ENCODE peak calls at places on chromosomes 2 and 18, in nine cellular contexts. J is cardiac muscle cell; U is vagina; O is hepatocyte; M is BE2C; H is heart left ventricle; G is small intestine; Z is CD8-positive, alpha-beta T cell; T is GM12878. R is an unnamed sample. For H3K9me3, the result is how much of the 10 kb centered on the place peaks cover.

GRCh38 chr18:48887294-48887904 is 63.4 kb downstream of the SMAD7 start:
- DNase-seq in O (no peak), H (no peak), Z (no peak), T (no peak), J (no peak), U (no peak), G (no peak), M (no peak), R (no peak)

GRCh38 chr18:50117876-50118275 is 77.1 kb downstream of the MYO5B start:
- DNase-seq in G (peak), Z (no peak), H (no peak), O (no peak), U (no peak), J (no peak), T (no peak), M (no peak), R (no peak)

GRCh38 chr18:21047116-21047515 is 64.5 kb downstream of the ROCK1 start:
- DNase-seq in U (no peak), O (no peak), G (no peak), J (no peak), H (no peak), Z (no peak), T (no peak), M (no peak), R (no peak)

GRCh38 chr2:156215656-156216055 is 116.9 kb downstream of the NR4A2 start:
- DNase-seq in Z (no peak), U (no peak), M (no peak), H (no peak), O (no peak), G (no peak), J (no peak), T (no peak), R (no peak)

GRCh38 chr18:69936191-69936558 is 11.5 kb downstream of the CD226 start:
- DNase-seq in G (peak), M (no peak), H (no peak), U (no peak), O (no peak), T (no peak), J (no peak), Z (no peak), R (no peak)

GRCh38 chr2:191866675-191867506 is 20.0 kb upstream of the CAVIN2 start:
- DNase-seq in H (peak), U (no peak), T (no peak), G (peak), J (peak), O (peak), Z (no peak), M (no peak), R (peak)

GRCh38 chr18:29250843-29251242 is 1073.9 kb upstream of the CDH2 start:
- DNase-seq in G (no peak), U (no peak), H (no peak), J (no peak), M (no peak), O (no peak), T (no peak), Z (no peak), R (no peak)

GRCh38 chr2:226583715-226584114 is 215.9 kb downstream of the IRS1 start:
- DNase-seq in U (no peak), M (no peak), H (no peak), J (no peak), O (peak), T (no peak), G (peak), Z (no peak), R (no peak)

GRCh38 chr2:183105402-183106134 is 18.7 kb upstream of the NUP35 start:
- DNase-seq in M (no peak), G (no peak), Z (no peak), U (no peak), J (no peak), H (no peak), T (no peak), O (no peak), R (no peak)

GRCh38 chr2:138090330-138090729 is 126.1 kb downstream of the HNMT start:
- DNase-seq in G (peak), M (no peak), T (no peak), Z (no peak), U (no peak), O (peak), J (no peak), H (no peak), R (peak)

GRCh38 chr18:45467307-45467706 is 148.0 kb upstream of the SLC14A2 start:
- DNase-seq in H (peak), U (no peak), T (no peak), M (no peak), G (no peak), Z (no peak), J (no peak), O (no peak), R (no peak)

GRCh38 chr18:62196978-62197377 is 9.9 kb downstream of the RELCH start:
- DNase-seq in G (no peak), Z (no peak), T (no peak), O (no peak), U (no peak), H (no peak), J (no peak), M (no peak), R (no peak)

GRCh38 chr18:56748698-56749268 is 97.6 kb downstream of the WDR7 start:
- DNase-seq in T (no peak), O (peak), J (peak), Z (no peak), H (no peak), G (peak), U (no peak), M (peak), R (peak)

GRCh38 chr2:176085120-176085788 is 1.5 kb upstream of the EVX2 start:
- DNase-seq in G (no peak), O (no peak), H (no peak), J (no peak), T (no peak), Z (no peak), U (no peak), M (no peak), R (no peak)

GRCh38 chr2:182038579-182038978 is 52.9 kb downstream of the PPP1R1C start:
- DNase-seq in O (peak), Z (no peak), T (no peak), M (no peak), U (no peak), J (no peak), H (no peak), G (peak), R (peak)

GRCh38 chr18:32383040-32383819 is 87.5 kb downstream of the GAREM1 start:
- DNase-seq in G (peak), Z (no peak), M (no peak), T (no peak), U (no peak), J (no peak), O (peak), H (no peak), R (no peak)

GRCh38 chr2:173122936-173123335 is 47.3 kb downstream of the MAP3K20 start:
- DNase-seq in U (no peak), Z (no peak), M (no peak), T (no peak), O (no peak), H (no peak), G (no peak), J (no peak), R (no peak)

GRCh38 chr2:74317696-74318095 is 25.5 kb downstream of the SLC4A5 start:
- DNase-seq in J (no peak), G (no peak), O (no peak), U (no peak), H (no peak), T (no peak), Z (no peak), M (no peak), R (no peak)

GRCh38 chr2:28209864-28210263 is 182.8 kb upstream of the FOSL2 start:
- DNase-seq in U (no peak), G (no peak), M (no peak), O (no peak), H (no peak), T (no peak), Z (no peak), J (no peak), R (no peak)

GRCh38 chr2:207290833-207291232 is 125.1 kb upstream of the KLF7 start:
- DNase-seq in Z (no peak), U (no peak), J (no peak), O (no peak), M (no peak), H (no peak), G (no peak), T (no peak), R (no peak)

GRCh38 chr2:134574610-134575332 is 144.0 kb downstream of the TMEM163 start:
- DNase-seq in H (no peak), T (no peak), G (no peak), J (no peak), Z (no peak), U (no peak), O (no peak), M (no peak), R (no peak)

GRCh38 chr18:9575558-9575957 is 38.8 kb downstream of the PPP4R1 start:
- DNase-seq in J (peak), M (peak), H (peak), G (peak), T (no peak), Z (no peak), U (no peak), O (peak), R (peak)

GRCh38 chr2:112728384-112729175 is 7.8 kb downstream of the NT5DC4 start:
- DNase-seq in J (no peak), Z (no peak), M (no peak), H (no peak), U (no peak), T (no peak), O (no peak), G (no peak), R (no peak)

GRCh38 chr2:98013407-98014042 is 17.8 kb upstream of the TMEM131 start:
- DNase-seq in H (no peak), J (no peak), Z (no peak), O (no peak), G (no peak), U (no peak), T (no peak), M (no peak), R (peak)

GRCh38 chr2:106781196-106781595 is 104.8 kb downstream of the ST6GAL2 start:
- DNase-seq in M (no peak), U (peak), J (no peak), G (no peak), H (no peak), O (no peak), T (no peak), Z (no peak), R (no peak)

GRCh38 chr2:237147317-237147716 is 61.6 kb downstream of the COPS8 start:
- DNase-seq in Z (no peak), O (no peak), H (no peak), T (no peak), M (no peak), U (no peak), G (no peak), J (no peak), R (no peak)

GRCh38 chr2:61029533-61029932 is 11.5 kb upstream of the PUS10 start:
- DNase-seq in Z (no peak), U (no peak), H (no peak), J (no peak), T (no peak), O (no peak), M (no peak), G (no peak), R (no peak)

GRCh38 chr2:113041871-113042270 is 10.8 kb downstream of the IL36B start:
- DNase-seq in M (no peak), O (peak), T (no peak), G (peak), J (no peak), H (no peak), Z (no peak), U (peak), R (no peak)

GRCh38 chr2:119216994-119217393 is 6.6 kb upstream of the STEAP3 start:
- DNase-seq in U (no peak), O (no peak), Z (no peak), G (peak), H (no peak), M (no peak), J (no peak), T (no peak), R (no peak)

GRCh38 chr2:6181525-6182270 is 489.5 kb downstream of the SOX11 start:
- DNase-seq in O (peak), G (no peak), T (no peak), Z (no peak), J (no peak), M (no peak), U (no peak), H (no peak), R (peak)

GRCh38 chr18:75823376-75823950 is 396.0 kb upstream of the SMIM21 start:
- DNase-seq in G (no peak), Z (no peak), J (no peak), H (no peak), O (no peak), T (no peak), M (no peak), U (no peak), R (no peak)

GRCh38 chr2:62711832-62712494 is 6.5 kb downstream of the EHBP1 start:
- DNase-seq in Z (no peak), O (no peak), J (no peak), U (no peak), M (no peak), H (no peak), T (no peak), G (no peak), R (no peak)

GRCh38 chr2:62705859-62706720 is 577 bp downstream of the EHBP1 start:
- DNase-seq in Z (no peak), O (peak), H (peak), G (peak), U (peak), J (peak), M (peak), T (no peak), R (peak)

GRCh38 chr2:62705007-62705829 is at the start of gene EHBP1:
- DNase-seq in M (peak), H (peak), O (peak), Z (peak), J (peak), G (peak), U (peak), T (peak), R (peak)

GRCh38 chr2:62706721-62707516 is 1.4 kb downstream of the EHBP1 start:
- DNase-seq in M (no peak), U (no peak), G (no peak), H (no peak), Z (no peak), T (no peak), J (no peak), O (no peak), R (no peak)

GRCh38 chr2:62708751-62709150 is 3.2 kb downstream of the EHBP1 start:
- DNase-seq in M (no peak), J (no peak), G (no peak), U (no peak), Z (no peak), T (no peak), O (no peak), H (no peak), R (no peak)
- H3K4me3 ChIP-seq in M (no peak), J (no peak), G (no peak), U (peak), Z (no peak), T (peak), O (no peak), H (no peak), R (no peak)

GRCh38 chr2:81196383-81196851 is 891.9 kb upstream of the LRRTM1 start:
- DNase-seq in Z (no peak), T (no peak), G (no peak), U (no peak), J (no peak), M (no peak), H (no peak), O (no peak), R (no peak)

GRCh38 chr2:81195017-81195773 is 890.6 kb upstream of the LRRTM1 start:
- DNase-seq in O (no peak), H (no peak), G (no peak), U (no peak), Z (no peak), M (no peak), T (no peak), J (no peak), R (no peak)

GRCh38 chr2:81194581-81194980 is 890.0 kb upstream of the LRRTM1 start:
- DNase-seq in J (no peak), G (no peak), Z (no peak), T (no peak), O (no peak), H (no peak), M (no peak), U (no peak), R (no peak)

GRCh38 chr2:81196933-81197628 is 892.5 kb upstream of the LRRTM1 start:
- DNase-seq in T (no peak), U (no peak), G (no peak), Z (no peak), H (no peak), O (no peak), M (no peak), J (no peak), R (no peak)

DNA sequence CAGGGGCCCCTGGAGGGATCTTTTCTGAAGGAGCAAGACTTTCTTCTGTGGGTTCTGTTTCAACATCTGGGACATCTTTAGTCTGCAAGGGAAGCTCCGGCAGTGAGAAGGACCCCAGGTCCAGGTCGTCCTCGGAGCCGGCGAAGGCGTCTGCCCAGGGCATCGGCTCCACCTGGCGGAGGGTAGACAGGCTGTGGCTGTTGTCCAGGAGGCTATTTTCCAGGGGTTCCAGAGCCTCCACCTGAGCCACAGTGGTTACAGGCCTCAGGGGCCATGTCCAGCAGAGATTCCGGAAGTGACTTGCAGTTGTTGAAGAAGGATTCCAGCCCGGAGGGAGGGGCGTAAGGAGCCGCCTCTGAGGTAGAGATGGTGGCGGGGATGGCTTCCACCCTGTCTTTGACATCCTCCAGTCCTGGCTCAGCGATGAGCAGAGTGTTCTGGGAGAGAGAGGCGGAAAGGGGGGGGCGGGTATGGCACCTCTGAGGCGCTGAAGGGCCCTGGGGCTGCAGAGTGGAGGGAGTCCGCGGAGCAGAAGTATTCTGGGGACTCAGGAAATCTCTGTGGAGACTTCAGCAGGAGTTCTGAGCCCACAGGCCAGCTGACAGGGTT is 891.3 kb upstream of the LRRTM1 start:
- DNase-seq in T (no peak), M (no peak), G (no peak), Z (no peak), H (no peak), O (no peak), U (no peak), J (no peak), R (no peak)
- H3K9me3 ChIP-seq in T (under half), M (under half), G (under half), Z (under half), H (under half), O (under half), U (under half), J (under half), R (under half)

DNA sequence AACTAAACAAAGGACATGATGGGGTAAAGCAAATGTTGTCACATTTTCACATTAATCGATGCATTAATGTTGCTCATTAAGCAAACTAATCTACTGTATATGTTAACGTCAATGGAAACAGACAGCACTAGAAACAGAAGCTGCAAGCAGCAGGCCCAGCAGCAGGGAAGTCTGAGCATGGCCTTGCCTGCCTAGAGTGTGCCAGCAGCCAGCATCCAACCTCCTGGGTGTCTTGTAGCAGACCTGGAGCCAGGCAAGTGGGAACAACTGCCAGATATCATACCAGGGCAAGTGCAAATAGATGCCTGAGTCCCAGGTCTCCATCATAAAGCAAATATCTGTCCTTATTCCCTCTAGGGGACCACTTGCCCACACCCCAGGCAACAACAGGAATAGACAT is 319.0 kb downstream of the LRRTM1 start:
- DNase-seq in J (no peak), M (no peak), T (no peak), H (no peak), G (no peak), U (no peak), Z (no peak), O (no peak), R (no peak)
- H3K4me3 ChIP-seq in J (no peak), M (no peak), T (no peak), H (no peak), G (no peak), U (no peak), Z (no peak), O (no peak), R (no peak)

GRCh38 chr2:235274010-235274409 is 219.8 kb upstream of the AGAP1 start:
- DNase-seq in O (no peak), J (no peak), M (no peak), G (no peak), Z (no peak), U (no peak), H (no peak), T (no peak), R (no peak)
- H3K9me3 ChIP-seq in O (under half), J (under half), M (under half), G (under half), Z (under half), U (under half), H (under half), T (under half), R (under half)

R was measured in SJCRH30.